ENCODE peak calls at places on chromosomes 5 and 9, in four cellular contexts. One of them, this sample, is unnamed.

GRCh38 chr9:110316255-110316921 is 21.3 kb downstream of the TXNDC8 start:
- DNase-seq in CD8-positive, alpha-beta memory T cell: no peak
- DNase-seq in HuH-7.5: no peak
- DNase-seq in adipocyte: peak; percentile 14
- DNase-seq in this sample: peak; percentile 48

GRCh38 chr9:125805057-125805456 is 57.9 kb downstream of the PBX3 start:
- DNase-seq in CD8-positive, alpha-beta memory T cell: no peak
- DNase-seq in HuH-7.5: no peak
- DNase-seq in adipocyte: peak; percentile 41
- DNase-seq in this sample: no peak

GRCh38 chr5:56069652-56070226 is 75.0 kb upstream of the IL6ST start:
- DNase-seq in CD8-positive, alpha-beta memory T cell: no peak
- DNase-seq in HuH-7.5: no peak
- DNase-seq in adipocyte: no peak
- DNase-seq in this sample: no peak

GRCh38 chr9:134391319-134392231 is 65.3 kb downstream of the RXRA start:
- DNase-seq in CD8-positive, alpha-beta memory T cell: peak; percentile 72
- DNase-seq in HuH-7.5: no peak
- DNase-seq in adipocyte: no peak
- DNase-seq in this sample: no peak

GRCh38 chr5:36374275-36374862 is 72.7 kb upstream of the RANBP3L start:
- DNase-seq in CD8-positive, alpha-beta memory T cell: no peak
- DNase-seq in HuH-7.5: no peak
- DNase-seq in adipocyte: peak; percentile 54
- DNase-seq in this sample: no peak

GRCh38 chr9:12516573-12516972 is 176.6 kb upstream of the TYRP1 start:
- DNase-seq in CD8-positive, alpha-beta memory T cell: no peak
- DNase-seq in HuH-7.5: no peak
- DNase-seq in adipocyte: no peak
- DNase-seq in this sample: no peak

GRCh38 chr5:139138109-139138508 is 60.1 kb downstream of the SIL1 start:
- DNase-seq in CD8-positive, alpha-beta memory T cell: no peak
- DNase-seq in HuH-7.5: no peak
- DNase-seq in adipocyte: no peak
- DNase-seq in this sample: no peak

GRCh38 chr9:70105142-70105541 is 61.5 kb downstream of the MAMDC2 start:
- DNase-seq in CD8-positive, alpha-beta memory T cell: no peak
- DNase-seq in HuH-7.5: no peak
- DNase-seq in adipocyte: no peak
- DNase-seq in this sample: no peak

GRCh38 chr5:169065400-169065799 is 235.5 kb downstream of the SLIT3 start:
- DNase-seq in CD8-positive, alpha-beta memory T cell: no peak
- DNase-seq in HuH-7.5: no peak
- DNase-seq in adipocyte: no peak
- DNase-seq in this sample: no peak

GRCh38 chr5:180631549-180632392 is 17.6 kb downstream of the FLT4 start:
- DNase-seq in CD8-positive, alpha-beta memory T cell: no peak
- DNase-seq in HuH-7.5: no peak
- DNase-seq in adipocyte: no peak
- DNase-seq in this sample: peak; percentile 30

GRCh38 chr9:137666950-137667670 is 48.3 kb downstream of the EHMT1 start:
- DNase-seq in CD8-positive, alpha-beta memory T cell: no peak
- DNase-seq in HuH-7.5: no peak
- DNase-seq in adipocyte: no peak
- DNase-seq in this sample: no peak

GRCh38 chr5:119355244-119355635 is 579 bp upstream of the TNFAIP8 start:
- DNase-seq in CD8-positive, alpha-beta memory T cell: peak; percentile 17
- DNase-seq in HuH-7.5: peak; percentile 23
- DNase-seq in adipocyte: no peak
- DNase-seq in this sample: no peak

GRCh38 chr5:103624748-103625147 is 62.2 kb upstream of the NUDT12 start:
- DNase-seq in CD8-positive, alpha-beta memory T cell: no peak
- DNase-seq in HuH-7.5: no peak
- DNase-seq in adipocyte: peak; percentile 48
- DNase-seq in this sample: no peak

GRCh38 chr9:15087031-15087417 is 176.8 kb upstream of the FREM1 start:
- DNase-seq in CD8-positive, alpha-beta memory T cell: no peak
- DNase-seq in HuH-7.5: no peak
- DNase-seq in adipocyte: peak; percentile 67
- DNase-seq in this sample: no peak

GRCh38 chr9:3441197-3441816 is 84.5 kb downstream of the RFX3 start:
- DNase-seq in CD8-positive, alpha-beta memory T cell: peak; percentile 8
- DNase-seq in HuH-7.5: peak; percentile 6
- DNase-seq in adipocyte: peak; percentile 70
- DNase-seq in this sample: peak; percentile 55

This sample was measured in AML-193.